ENCODE peak calls at places on chromosomes 2 and 18, in four cellular contexts. Q, Y, A and F are unnamed samples.

GRCh38 chr2:209830722-209831465 is 59.3 kb downstream of the UNC80 start:
- DNase-seq in Y (no peak), Q (no peak), A (no peak), F (no peak)

GRCh38 chr2:238643400-238643907 is 204.4 kb upstream of the TWIST2 start:
- DNase-seq in Y (no peak), A (no peak), Q (no peak), F (no peak)

GRCh38 chr18:3162181-3162580 is 57.6 kb downstream of the MYOM1 start:
- DNase-seq in Y (no peak), A (no peak), Q (no peak), F (no peak)

GRCh38 chr2:97919858-97920257 is 75.9 kb downstream of the TMEM131 start:
- DNase-seq in Y (no peak), Q (no peak), A (no peak), F (no peak)

GRCh38 chr18:47800756-47801155 is 129.7 kb downstream of the SMAD2 start:
- DNase-seq in A (no peak), Q (no peak), Y (no peak), F (no peak)

GRCh38 chr2:207163053-207163814 is 2.5 kb downstream of the KLF7 start:
- DNase-seq in A (peak; percentile 78), Q (peak; percentile 27), Y (no peak), F (no peak)

GRCh38 chr2:96954490-96954846 is 31.9 kb downstream of the FAM178B start:
- DNase-seq in A (no peak), Q (no peak), Y (no peak), F (peak; percentile 66)

GRCh38 chr2:26562811-26563645 is 78.1 kb downstream of the CIB4 start:
- DNase-seq in A (no peak), Y (no peak), Q (no peak), F (no peak)

GRCh38 chr2:72325592-72326422 is 178.1 kb upstream of the CYP26B1 start:
- DNase-seq in Q (no peak), Y (peak; percentile 33), A (no peak), F (no peak)

GRCh38 chr18:1455605-1456004 is 550.9 kb downstream of the ADCYAP1 start:
- DNase-seq in A (no peak), Y (no peak), Q (no peak), F (no peak)

GRCh38 chr18:59928201-59928600 is 28.4 kb downstream of the PMAIP1 start:
- DNase-seq in Y (no peak), Q (no peak), A (no peak), F (no peak)

GRCh38 chr18:43115076-43116035 is at the start of gene RIT2:
- DNase-seq in A (no peak), Y (no peak), Q (no peak), F (no peak)

GRCh38 chr2:33730801-33731200 is 131.7 kb upstream of the FAM98A start:
- DNase-seq in Q (no peak), A (no peak), Y (no peak), F (no peak)

GRCh38 chr2:137179542-137179941 is 414.2 kb downstream of the THSD7B start:
- DNase-seq in Y (no peak), A (no peak), Q (no peak), F (no peak)

GRCh38 chr18:63173983-63174382 is 145.6 kb downstream of the BCL2 start:
- DNase-seq in Y (no peak), Q (no peak), A (no peak), F (no peak)

GRCh38 chr18:49731860-49732311 is 81.4 kb downstream of the ACAA2 start:
- DNase-seq in Y (no peak), A (no peak), Q (no peak), F (no peak)

GRCh38 chr18:63292844-63293683 is 26.5 kb downstream of the BCL2 start:
- DNase-seq in Q (peak; percentile 15), A (no peak), Y (no peak), F (no peak)

GRCh38 chr2:10437806-10438205 is 10.3 kb downstream of the ODC1 start:
- DNase-seq in Y (no peak), Q (no peak), A (no peak), F (no peak)

GRCh38 chr2:163493330-163494319 is 242.2 kb downstream of the FIGN start:
- DNase-seq in A (no peak), Y (no peak), Q (no peak), F (no peak)

GRCh38 chr18:35497334-35498197 is at the start of gene INO80C:
- DNase-seq in Y (peak; percentile 97), Q (peak; percentile 89), A (peak; percentile 94), F (peak; percentile 99)

GRCh38 chr18:2568605-2569004 is 2.7 kb downstream of the METTL4 start:
- DNase-seq in Q (no peak), Y (no peak), A (no peak), F (no peak)

GRCh38 chr18:74249181-74249968 is 42.4 kb downstream of the CYB5A start:
- DNase-seq in Q (no peak), A (peak; percentile 89), Y (no peak), F (no peak)

GRCh38 chr2:46683541-46683940 is 204.2 kb downstream of the TMEM247 start:
- DNase-seq in Q (no peak), Y (no peak), A (no peak), F (no peak)

GRCh38 chr2:134988994-134989605 is 58.1 kb downstream of the MAP3K19 start:
- DNase-seq in Y (peak; percentile 24), Q (no peak), A (peak; percentile 9), F (no peak)

GRCh38 chr2:219176818-219177593 is at the start of gene CNPPD1:
- DNase-seq in A (peak; percentile 87), Y (peak; percentile 92), Q (peak; percentile 88), F (peak; percentile 94)

GRCh38 chr2:142142595-142142994 is 11.8 kb upstream of the LRP1B start:
- DNase-seq in Q (no peak), A (no peak), Y (no peak), F (no peak)

GRCh38 chr2:85541753-85542457 is 2.9 kb downstream of the MAT2A start:
- DNase-seq in A (no peak), Q (no peak), Y (no peak), F (no peak)

GRCh38 chr2:14944562-14945346 is 312.2 kb downstream of the LRATD1 start:
- DNase-seq in A (no peak), Y (peak; percentile 68), Q (no peak), F (no peak)

GRCh38 chr18:40877096-40877495 is 1077.9 kb upstream of the PIK3C3 start:
- DNase-seq in Q (no peak), A (peak; percentile 85), Y (no peak), F (no peak)

GRCh38 chr2:225512873-225513580 is 113.5 kb downstream of the NYAP2 start:
- DNase-seq in Q (no peak), Y (no peak), A (peak; percentile 15), F (no peak)

GRCh38 chr18:22813648-22814328 is 119.3 kb upstream of the RBBP8 start:
- DNase-seq in A (no peak), Q (no peak), Y (peak; percentile 60), F (no peak)

GRCh38 chr2:74548285-74548918 is 5.3 kb downstream of the LOXL3 start:
- DNase-seq in Y (peak; percentile 41), A (no peak), Q (no peak), F (no peak)

GRCh38 chr2:74540291-74540690 is 10.6 kb downstream of the HTRA2 start:
- DNase-seq in A (no peak), Y (no peak), Q (no peak), F (no peak)

GRCh38 chr2:74542978-74543377 is 10.8 kb downstream of the LOXL3 start:
- DNase-seq in Q (no peak), A (no peak), Y (no peak), F (no peak)

GRCh38 chr2:74546004-74546403 is 7.7 kb downstream of the LOXL3 start:
- DNase-seq in A (no peak), Y (no peak), Q (no peak), F (no peak)

DNA sequence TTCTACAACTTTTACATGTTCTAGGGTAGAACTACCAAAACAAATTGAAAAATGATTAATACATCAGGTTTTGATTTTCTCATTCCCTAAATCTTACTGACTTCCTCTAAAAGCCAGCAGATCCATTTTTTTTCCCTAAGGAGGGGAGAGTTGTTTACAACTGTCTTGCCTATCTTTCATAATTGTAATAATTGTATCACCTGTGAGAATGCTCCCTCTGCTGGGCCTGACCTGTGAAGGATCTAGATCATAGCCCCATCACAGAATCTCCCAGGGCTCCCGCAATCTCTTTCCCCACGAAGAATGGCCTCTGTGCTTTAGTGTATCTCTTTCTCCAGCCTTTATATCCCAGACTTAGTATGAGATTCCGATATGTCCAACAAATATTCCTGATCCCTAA is 9.1 kb downstream of the LOXL3 start:
- DNase-seq in Q (no peak), A (no peak), Y (no peak), F (no peak)
- TF ChIP-seq CTCF in Q (peak; percentile 21), A (no peak), Y (no peak), F (peak; percentile 33)

DNA sequence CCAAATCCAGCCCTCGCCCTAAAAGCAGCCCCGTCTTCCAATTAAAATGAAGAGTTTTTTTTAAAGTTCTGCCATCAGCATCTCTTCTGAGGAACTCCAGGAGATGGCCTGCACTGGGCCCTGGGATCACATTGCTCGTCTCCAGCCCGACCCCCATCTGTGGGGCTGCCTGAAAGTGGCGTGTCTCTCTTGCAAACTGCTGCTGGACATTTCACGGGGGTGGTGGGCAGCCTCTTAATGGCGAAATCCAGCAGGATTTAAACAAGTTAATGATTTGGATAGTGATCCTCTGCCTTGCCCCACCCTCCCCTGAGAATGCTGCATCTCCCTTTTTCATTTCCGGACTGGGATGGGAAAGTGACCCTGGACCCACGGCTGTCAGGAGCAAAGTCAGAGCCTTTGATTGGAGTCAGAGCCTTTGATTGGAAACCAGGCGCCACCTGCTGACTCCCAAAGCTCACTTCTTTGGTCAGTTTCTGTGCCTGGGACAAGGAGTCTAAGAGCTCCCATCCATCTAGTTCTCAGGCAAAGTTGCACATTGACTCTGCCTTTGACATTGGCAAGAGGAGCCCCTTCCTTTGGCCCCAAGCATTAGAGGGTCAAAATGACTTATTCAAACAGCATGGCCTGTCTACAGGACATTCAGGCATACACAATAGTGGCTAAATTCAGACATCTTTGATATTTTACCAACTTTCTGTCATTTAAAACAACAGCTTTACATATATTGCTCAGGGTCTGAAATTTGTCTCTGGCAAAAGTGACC is 155.2 kb downstream of the SH3BP4 start:
- DNase-seq in Q (no peak), Y (peak; percentile 84), A (peak; percentile 64), F (no peak)
- TF ChIP-seq CTCF in Q (no peak), Y (peak; percentile 78), A (peak; percentile 83), F (peak; percentile 41)

GRCh38 chr2:1584691-1585485 is 159.4 kb downstream of the PXDN start:
- DNase-seq in A (no peak), Y (no peak), Q (no peak), F (no peak)
- TF ChIP-seq CTCF in A (peak; percentile 17), Y (no peak), Q (no peak), F (no peak)

GRCh38 chr2:40213071-40213470 is 238.8 kb downstream of the SLC8A1 start:
- DNase-seq in A (peak; percentile 53), Q (no peak), Y (peak; percentile 15), F (no peak)
- TF ChIP-seq CTCF in A (peak; percentile 49), Q (no peak), Y (peak; percentile 37), F (peak; percentile 42)

GRCh38 chr2:159755788-159756187 is 42.2 kb downstream of the CD302 start:
- DNase-seq in Q (no peak), Y (peak; percentile 18), A (peak; percentile 17), F (no peak)
- TF ChIP-seq CTCF in Q (no peak), Y (peak; percentile 48), A (peak; percentile 26), F (peak; percentile 36)